ENCODE peak calls at places on chromosomes 12 and 14, in nine cellular contexts. L is GM23338; P is NT2/D1; Z is H54; E is H1; Y is adrenal gland; S is PC-9; A is astrocyte of the cerebellum; C is activated CD8-positive, alpha-beta memory T cell treated with anti-CD3 and anti-CD28 coated beads for 4 hours. T is an unnamed sample.

GRCh38 chr12:52149182-52149641 is 42.6 kb downstream of the KRT80 start:
- DNase-seq in L (no peak), P (no peak), Z (no peak), E (no peak), Y (no peak), S (no peak), A (no peak), C (no peak), T (no peak)

GRCh38 chr12:111413442-111414086 is 7.8 kb downstream of the SH2B3 start:
- DNase-seq in L (no peak), P (no peak), Z (peak), E (no peak), Y (peak), S (no peak), A (no peak), C (no peak), T (no peak)

GRCh38 chr14:101074124-101075024 is 170.9 kb upstream of the RTL1 start:
- DNase-seq in L (no peak), P (no peak), Z (no peak), E (no peak), Y (peak), S (no peak), A (no peak), C (no peak), T (peak)

GRCh38 chr12:14959126-14959440 is 2.3 kb downstream of the ARHGDIB start:
- DNase-seq in L (no peak), P (no peak), Z (no peak), E (no peak), Y (no peak), S (no peak), A (no peak), C (no peak), T (no peak)

GRCh38 chr14:30528778-30529642 is 29.9 kb upstream of the G2E3 start:
- DNase-seq in L (peak), P (no peak), Z (no peak), E (no peak), Y (no peak), S (no peak), A (no peak), C (no peak), T (no peak)

GRCh38 chr14:33951183-33951840 is 438 bp upstream of the EGLN3 start:
- DNase-seq in L (peak), P (no peak), Z (no peak), E (no peak), Y (no peak), S (no peak), A (no peak), C (no peak), T (no peak)

GRCh38 chr14:105117257-105117646 is 51.3 kb downstream of the JAG2 start:
- DNase-seq in L (no peak), P (no peak), Z (no peak), E (no peak), Y (peak), S (no peak), A (no peak), C (no peak), T (peak)

GRCh38 chr14:38255673-38256357 is at the start of gene CLEC14A:
- DNase-seq in L (peak), P (no peak), Z (no peak), E (peak), Y (peak), S (no peak), A (no peak), C (no peak), T (no peak)

GRCh38 chr14:66206554-66206953 is 279.6 kb upstream of the CCDC196 start:
- DNase-seq in L (peak), P (no peak), Z (no peak), E (no peak), Y (no peak), S (no peak), A (no peak), C (no peak), T (no peak)

GRCh38 chr12:41254546-41254945 is 66.4 kb downstream of the PDZRN4 start:
- DNase-seq in L (no peak), P (no peak), Z (no peak), E (no peak), Y (no peak), S (no peak), A (no peak), C (no peak), T (no peak)

GRCh38 chr12:12265035-12265434 is 1.8 kb downstream of the LRP6 start:
- DNase-seq in L (no peak), P (no peak), Z (no peak), E (no peak), Y (no peak), S (no peak), A (no peak), C (no peak), T (no peak)